ENCODE peak calls at places on chromosomes 4 and X, in seven cellular contexts. M is NCI-H1105, S is heart left ventricle, A is trophoblast cell, Q is NCI-H748 treated with DMSO at 0.1 percent for 48 hours, T is COLO829, P is NCI-H2081 treated with DMSO at 0.1 percent for 48 hours. V is an unnamed sample.

GRCh38 chr4:33930497-33930896 is 2313.8 kb downstream of the ARAP2 start:
- DNase-seq in M (no peak), S (no peak), A (no peak), Q (no peak), T (no peak), P (no peak), V (no peak)

GRCh38 chrX:81259714-81260395 is 58.0 kb downstream of the SH3BGRL start:
- DNase-seq in M (no peak), S (no peak), A (no peak), Q (no peak), T (no peak), P (no peak), V (no peak)

GRCh38 chrX:63525491-63525890 is 174.4 kb upstream of the SPIN4 start:
- DNase-seq in M (no peak), S (no peak), A (no peak), Q (no peak), T (no peak), P (no peak), V (no peak)

GRCh38 chr4:146640021-146640425 is 1.3 kb downstream of the POU4F2 start:
- DNase-seq in M (no peak), S (no peak), A (no peak), Q (no peak), T (no peak), P (no peak), V (no peak)

GRCh38 chr4:6525474-6525873 is 49.5 kb upstream of the MAN2B2 start:
- DNase-seq in M (no peak), S (no peak), A (no peak), Q (no peak), T (no peak), P (no peak), V (no peak)

GRCh38 chr4:15145709-15146108 is 143.4 kb downstream of the CPEB2 start:
- DNase-seq in M (peak), S (no peak), A (no peak), Q (peak), T (no peak), P (no peak), V (no peak)

GRCh38 chr4:7295201-7295916 is 103.0 kb downstream of the SORCS2 start:
- DNase-seq in M (no peak), S (peak), A (no peak), Q (no peak), T (peak), P (no peak), V (no peak)

GRCh38 chr4:150493846-150494245 is 88.1 kb upstream of the MAB21L2 start:
- DNase-seq in M (no peak), S (no peak), A (no peak), Q (no peak), T (no peak), P (no peak), V (no peak)

GRCh38 chrX:22323541-22323940 is 50.8 kb downstream of the CBLL2 start:
- DNase-seq in M (no peak), S (no peak), A (no peak), Q (no peak), T (no peak), P (no peak), V (no peak)

GRCh38 chr4:80071643-80072606 is 1.1 kb downstream of the ANTXR2 start:
- DNase-seq in M (peak), S (peak), A (no peak), Q (peak), T (no peak), P (no peak), V (no peak)

GRCh38 chrX:135481696-135482179 is 38.7 kb upstream of the INTS6L start:
- DNase-seq in M (no peak), S (no peak), A (no peak), Q (peak), T (no peak), P (peak), V (no peak)

GRCh38 chr4:24734511-24734910 is 60.9 kb upstream of the SOD3 start:
- DNase-seq in M (no peak), S (no peak), A (no peak), Q (no peak), T (no peak), P (no peak), V (no peak)

GRCh38 chr4:101074326-101074725 is 273.0 kb downstream of the PPP3CA start:
- DNase-seq in M (no peak), S (no peak), A (no peak), Q (no peak), T (no peak), P (no peak), V (no peak)

GRCh38 chrX:123405231-123405630 is 221.2 kb downstream of the GRIA3 start:
- DNase-seq in M (no peak), S (no peak), A (no peak), Q (no peak), T (no peak), P (no peak), V (no peak)

GRCh38 chr4:54315561-54315960 is 86.5 kb downstream of the PDGFRA start:
- DNase-seq in M (no peak), S (no peak), A (no peak), Q (no peak), T (peak), P (no peak), V (peak)

GRCh38 chr4:76087007-76087769 is 12.7 kb downstream of the ART3 start:
- DNase-seq in M (peak), S (peak), A (peak), Q (peak), T (peak), P (no peak), V (no peak)

GRCh38 chr4:4645743-4646142 is 103.9 kb upstream of the STX18 start:
- DNase-seq in M (no peak), S (no peak), A (no peak), Q (no peak), T (no peak), P (no peak), V (no peak)

GRCh38 chrX:150258463-150259430 is 104.4 kb upstream of the MAMLD1 start:
- DNase-seq in M (no peak), S (no peak), A (no peak), Q (no peak), T (no peak), P (no peak), V (no peak)

GRCh38 chrX:24925430-24925829 is 90.3 kb downstream of the ARX start:
- DNase-seq in M (no peak), S (no peak), A (no peak), Q (no peak), T (no peak), P (no peak), V (no peak)

GRCh38 chrX:14125451-14125850 is 95.8 kb upstream of the GEMIN8 start:
- DNase-seq in M (peak), S (no peak), A (no peak), Q (no peak), T (no peak), P (no peak), V (no peak)

GRCh38 chr4:153467897-153468262 is 1.7 kb downstream of the TMEM131L start:
- DNase-seq in M (no peak), S (no peak), A (no peak), Q (no peak), T (no peak), P (no peak), V (peak)

GRCh38 chr4:47704693-47705325 is 133.1 kb downstream of the CORIN start:
- DNase-seq in M (peak), S (peak), A (no peak), Q (no peak), T (no peak), P (peak), V (peak)